ENCODE peak calls at places on chromosomes 12 and 14, in eight cellular contexts. U, B, M, K, Z, G, C and A are unnamed samples.

GRCh38 chr12:7832059-7832696 is 40.5 kb downstream of the SLC2A14 start:
- DNase-seq in K (peak), M (peak), C (peak), U (no peak), G (no peak), B (peak), Z (peak), A (peak)

GRCh38 chr14:46861753-46862152 is 210.2 kb upstream of the RPL10L start:
- DNase-seq in U (no peak), K (no peak), Z (no peak), M (no peak), G (no peak), B (no peak), C (no peak), A (no peak)

GRCh38 chr12:51270067-51270846 is at the start of gene SMAGP:
- DNase-seq in K (peak), B (no peak), Z (peak), C (peak), M (peak), G (peak), U (no peak), A (no peak)

GRCh38 chr14:99604766-99605298 is 825 bp upstream of the CCDC85C start:
- DNase-seq in G (peak), Z (peak), K (peak), M (peak), B (no peak), C (peak), U (no peak), A (no peak)

GRCh38 chr12:51390457-51391046 is 654 bp downstream of the GALNT6 start:
- DNase-seq in Z (no peak), C (no peak), B (no peak), M (no peak), G (no peak), U (no peak), K (peak), A (no peak)

GRCh38 chr12:109255377-109255776 is 53.7 kb downstream of the FOXN4 start:
- DNase-seq in B (no peak), K (peak), M (no peak), G (no peak), C (peak), U (no peak), Z (peak), A (no peak)

GRCh38 chr12:3445127-3445978 is 45.6 kb upstream of the PRMT8 start:
- DNase-seq in M (no peak), B (no peak), U (no peak), C (no peak), Z (no peak), K (no peak), G (no peak), A (no peak)

GRCh38 chr14:66046035-66046434 is 440.1 kb upstream of the CCDC196 start:
- DNase-seq in K (no peak), U (no peak), G (no peak), M (no peak), C (no peak), Z (no peak), B (no peak), A (no peak)

GRCh38 chr12:74537126-74537706 is 419 bp upstream of the ATXN7L3B start:
- DNase-seq in C (peak), M (no peak), Z (peak), U (no peak), K (peak), B (peak), G (no peak), A (peak)

GRCh38 chr12:75478395-75478794 is 2.2 kb upstream of the GLIPR1 start:
- DNase-seq in U (no peak), C (peak), M (no peak), K (peak), G (no peak), B (no peak), Z (no peak), A (no peak)

GRCh38 chr12:115354007-115354452 is 670.1 kb upstream of the TBX3 start:
- DNase-seq in K (peak), M (no peak), C (peak), U (peak), G (peak), Z (peak), B (peak), A (peak)

GRCh38 chr12:25284024-25284423 is 33.3 kb upstream of the KRAS start:
- DNase-seq in B (no peak), M (no peak), C (no peak), K (no peak), U (no peak), G (no peak), Z (no peak), A (no peak)

GRCh38 chr12:108424026-108424425 is 84.9 kb upstream of the CMKLR1 start:
- DNase-seq in M (no peak), K (no peak), G (no peak), U (no peak), C (no peak), Z (no peak), B (no peak), A (no peak)

GRCh38 chr14:36509056-36509917 is 10.7 kb downstream of the NKX2-1 start:
- DNase-seq in B (no peak), C (no peak), M (no peak), Z (no peak), G (no peak), U (no peak), K (no peak), A (no peak)

GRCh38 chr14:74611672-74612345 is at the start of gene LTBP2:
- DNase-seq in C (no peak), G (no peak), K (peak), M (peak), U (no peak), B (no peak), Z (no peak), A (no peak)

GRCh38 chr12:119788783-119789182 is 88.3 kb downstream of the CIT start:
- DNase-seq in G (no peak), U (no peak), Z (no peak), C (peak), K (no peak), B (no peak), M (no peak), A (no peak)

GRCh38 chr12:102879144-102879763 is 37.8 kb downstream of the PAH start:
- DNase-seq in M (peak), U (peak), Z (peak), B (peak), G (no peak), K (peak), C (peak), A (peak)

GRCh38 chr14:27528328-27528727 is 930.5 kb upstream of the NOVA1 start:
- DNase-seq in M (no peak), C (peak), G (no peak), Z (peak), B (peak), U (no peak), K (peak), A (no peak)

DNA sequence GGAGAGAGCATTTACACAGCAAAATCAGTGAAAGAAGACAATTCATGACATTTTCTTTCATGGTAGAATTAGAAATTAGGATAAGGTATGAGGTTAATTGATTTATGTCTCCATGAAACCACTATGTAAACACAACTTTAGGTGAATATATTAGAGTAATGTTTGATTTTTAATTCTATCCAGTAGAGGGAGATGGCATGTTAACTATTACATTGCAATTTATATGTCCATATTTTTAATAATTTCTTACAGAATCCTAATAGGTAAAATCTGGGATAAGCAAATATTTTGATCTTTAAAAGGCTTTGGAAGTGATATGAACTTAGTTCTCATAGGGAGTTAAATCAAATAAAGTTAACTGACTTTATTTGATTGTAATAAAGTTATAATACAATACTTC is 373.4 kb upstream of the PDE3A start:
- DNase-seq in U (no peak), Z (no peak), K (no peak), M (no peak), B (no peak), G (no peak), C (no peak), A (no peak)
- TF ChIP-seq CTCF in U (no peak), Z (peak), K (no peak), M (peak), B (no peak), G (no peak), C (peak), A (no peak)

DNA sequence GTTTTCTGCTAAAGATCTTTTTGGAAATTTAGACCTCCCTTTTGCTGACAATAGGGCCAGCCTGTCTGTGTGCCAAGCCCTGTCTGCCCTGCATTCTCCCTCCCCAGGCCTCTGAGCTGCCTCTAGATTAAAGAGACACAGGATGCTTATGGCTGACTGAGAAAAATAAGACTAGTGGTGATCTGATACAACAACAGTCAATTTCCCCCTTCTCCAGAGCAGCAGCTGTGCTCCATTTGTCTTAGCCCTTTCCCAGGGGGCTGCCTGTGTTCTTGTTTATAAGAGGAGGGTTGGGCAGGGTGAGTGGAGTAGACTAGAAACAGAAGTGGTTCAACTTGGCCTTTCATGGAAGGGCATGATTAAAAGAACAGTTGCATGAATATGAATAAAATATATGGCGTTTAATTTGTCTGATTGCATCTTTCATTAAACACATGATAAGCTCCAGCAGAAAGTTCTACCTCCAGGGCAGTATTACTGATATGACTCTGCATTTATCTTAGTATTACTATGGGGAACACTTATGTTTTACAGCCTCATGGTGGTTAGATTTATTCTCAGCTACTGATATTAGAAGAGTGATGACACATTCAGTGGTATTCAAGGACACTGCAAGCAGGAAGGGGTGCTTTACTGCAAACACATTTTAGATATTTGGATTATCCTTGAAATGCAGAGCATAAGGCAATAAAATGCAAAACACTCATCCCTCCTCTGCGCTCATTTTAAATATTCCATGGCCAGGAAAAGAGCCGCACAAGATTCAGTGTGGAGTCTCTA is 150.1 kb upstream of the CLEC14A start:
- DNase-seq in B (no peak), U (no peak), M (no peak), K (no peak), C (peak), G (peak), Z (peak), A (peak)
- TF ChIP-seq CTCF in B (no peak), U (no peak), M (no peak), K (no peak), C (peak), G (no peak), Z (no peak), A (peak)

GRCh38 chr14:52551696-52552062 is 626 bp downstream of the TXNDC16 start:
- DNase-seq in B (no peak), K (peak), G (no peak), C (peak), U (no peak), Z (peak), M (no peak), A (no peak)
- TF ChIP-seq CTCF in B (peak), K (peak), G (no peak), C (peak), U (no peak), Z (peak), M (no peak), A (peak)

GRCh38 chr12:54786081-54786480 is 68.2 kb upstream of the MUCL1 start:
- DNase-seq in C (no peak), G (no peak), M (no peak), K (no peak), U (no peak), Z (no peak), B (no peak), A (no peak)
- TF ChIP-seq CTCF in C (no peak), G (no peak), M (no peak), K (no peak), U (no peak), Z (no peak), B (no peak), A (no peak)